ENCODE peak calls at places on chromosome 11, in four cellular contexts. D is LHCN-M2, M is SW480, N is activated T-cell treated with anti-CD3 and anti-CD28 coated beads for 4 hours. O is an unnamed sample.

GRCh38 chr11:131609317-131609716 is 238.9 kb downstream of the NTM start:
- DNase-seq in M (no peak), D (peak; percentile 79), N (no peak), O (no peak)

GRCh38 chr11:57490456-57491248 is 24.9 kb downstream of the SLC43A1 start:
- DNase-seq in M (no peak), N (no peak), D (peak; percentile 36), O (no peak)

GRCh38 chr11:128251140-128251539 is 336.2 kb downstream of the ETS1 start:
- DNase-seq in N (no peak), D (peak; percentile 24), M (no peak), O (no peak)

GRCh38 chr11:35953081-35953480 is 9.2 kb downstream of the LDLRAD3 start:
- DNase-seq in N (no peak), M (no peak), D (peak; percentile 27), O (no peak)

GRCh38 chr11:57637626-57638004 is 12.1 kb downstream of the YPEL4 start:
- DNase-seq in D (no peak), M (no peak), N (no peak), O (no peak)

GRCh38 chr11:63623513-63624140 is 9.4 kb upstream of the PLAAT3 start:
- DNase-seq in M (no peak), N (no peak), D (no peak), O (peak; percentile 56)

GRCh38 chr11:6925636-6926207 is 504 bp upstream of the ZNF215 start:
- DNase-seq in D (no peak), N (no peak), M (peak; percentile 79), O (peak; percentile 90)

GRCh38 chr11:15107730-15108515 is 6.8 kb upstream of the INSC start:
- DNase-seq in M (no peak), N (no peak), D (no peak), O (no peak)

GRCh38 chr11:76410771-76411423 is 29.8 kb downstream of the GVQW3 start:
- DNase-seq in D (no peak), N (no peak), M (no peak), O (peak; percentile 45)

GRCh38 chr11:86447763-86448480 is 73.2 kb downstream of the CCDC81 start:
- DNase-seq in D (no peak), N (no peak), M (no peak), O (no peak)

GRCh38 chr11:107898270-107898669 is 30.0 kb upstream of the RAB39A start:
- DNase-seq in M (peak; percentile 63), N (no peak), D (peak; percentile 41), O (peak; percentile 51)

GRCh38 chr11:28384418-28384817 is 276.2 kb downstream of the METTL15 start:
- DNase-seq in N (no peak), M (no peak), D (peak; percentile 94), O (no peak)

GRCh38 chr11:90124371-90124770 is 10.1 kb upstream of the NAALAD2 start:
- DNase-seq in M (no peak), N (no peak), D (no peak), O (no peak)

GRCh38 chr11:5363712-5364111 is 12.4 kb downstream of the OR51B6 start:
- DNase-seq in D (no peak), N (no peak), M (no peak), O (no peak)

O was measured in DMS53.